ENCODE peak calls at places on chromosomes 1 and 21, in nine cellular contexts. M is HuH-7, X is DMS 273 treated with DMSO at 0.1 percent for 48 hours, T is spleen, Y is iPS-NIHi11, F is fibroblast of the aortic adventitia, G is activated T-helper 1 cell treated with Interleukin-2 at 50 U/mL for 16 hours, I is cardiac muscle cell, V is HEK293T. P is an unnamed sample.

GRCh38 chr1:2854611-2855010 is 53.1 kb upstream of the TTC34 start:
- DNase-seq in M (no peak), X (no peak), T (peak; percentile 53), Y (no peak), F (no peak), G (no peak), I (no peak), V (no peak), P (no peak)

GRCh38 chr1:110200666-110201065 is 9.4 kb upstream of the KCNC4 start:
- DNase-seq in M (no peak), X (no peak), T (no peak), Y (no peak), F (peak; percentile 49), G (no peak), I (no peak), V (no peak), P (no peak)

GRCh38 chr1:171653796-171654704 is 1.6 kb upstream of the MYOC start:
- DNase-seq in M (no peak), X (no peak), T (no peak), Y (no peak), F (peak; percentile 52), G (no peak), I (peak; percentile 56), V (no peak), P (no peak)

GRCh38 chr1:26848947-26849774 is 13.8 kb upstream of the SFN start:
- DNase-seq in M (no peak), X (no peak), T (no peak), Y (no peak), F (peak; percentile 82), G (no peak), I (no peak), V (no peak), P (no peak)

GRCh38 chr1:27547220-27548116 is 56.5 kb downstream of the AHDC1 start:
- DNase-seq in M (peak; percentile 54), X (no peak), T (no peak), Y (peak; percentile 87), F (no peak), G (no peak), I (no peak), V (no peak), P (peak; percentile 56)

GRCh38 chr21:44899768-44900558 is 20.7 kb downstream of the ITGB2 start:
- DNase-seq in M (no peak), X (no peak), T (no peak), Y (no peak), F (no peak), G (no peak), I (no peak), V (no peak), P (no peak)

GRCh38 chr1:228697209-228698016 is 37.9 kb upstream of the RHOU start:
- DNase-seq in M (peak; percentile 45), X (peak; percentile 11), T (no peak), Y (no peak), F (peak; percentile 88), G (no peak), I (peak; percentile 13), V (no peak), P (peak; percentile 37)

GRCh38 chr1:80918365-80918764 is 882.4 kb upstream of the ADGRL2 start:
- DNase-seq in M (no peak), X (no peak), T (no peak), Y (no peak), F (no peak), G (no peak), I (no peak), V (no peak), P (no peak)

GRCh38 chr1:234315091-234315541 is 58.1 kb upstream of the COA6 start:
- DNase-seq in M (no peak), X (no peak), T (no peak), Y (no peak), F (peak; percentile 61), G (no peak), I (no peak), V (no peak), P (no peak)

GRCh38 chr1:6348511-6349191 is 44.9 kb downstream of the ACOT7 start:
- DNase-seq in M (no peak), X (no peak), T (peak; percentile 87), Y (no peak), F (peak; percentile 59), G (peak; percentile 46), I (no peak), V (no peak), P (no peak)

P was measured in SK-N-SH.